ENCODE peak calls at places on chromosome 5, in four cellular contexts. Z is CD4-positive, alpha-beta T cell; T is naive thymus-derived CD4-positive, alpha-beta T cell; X is hepatocyte. G is an unnamed sample. For H3K27me3, the result is how much of the 10 kb centered on the place peaks cover.

GRCh38 chr5:150255659-150256415 is 33.7 kb downstream of the CAMK2A start:
- DNase-seq in Z (no peak), T (no peak), X (peak), G (no peak)

GRCh38 chr5:14501353-14502162 is 80.0 kb upstream of the OTULINL start:
- DNase-seq in Z (no peak), T (no peak), X (no peak), G (no peak)

GRCh38 chr5:157198277-157199058 is 17.8 kb downstream of the ITK start:
- DNase-seq in Z (peak), T (peak), X (no peak), G (no peak)

GRCh38 chr5:77066823-77067442 is 20.2 kb downstream of the ZBED3 start:
- DNase-seq in Z (no peak), T (no peak), X (no peak), G (peak)

GRCh38 chr5:127002390-127002789 is 28.0 kb downstream of the MARCHF3 start:
- DNase-seq in Z (no peak), T (no peak), X (no peak), G (no peak)

GRCh38 chr5:72146056-72146455 is 38.8 kb downstream of the MAP1B start:
- DNase-seq in Z (no peak), T (no peak), X (no peak), G (no peak)

GRCh38 chr5:93874080-93874479 is 132.7 kb upstream of the POU5F2 start:
- DNase-seq in Z (no peak), T (no peak), X (no peak), G (no peak)

GRCh38 chr5:41695920-41696582 is 174.2 kb downstream of the OXCT1 start:
- DNase-seq in Z (no peak), T (no peak), X (peak), G (no peak)

GRCh38 chr5:124220418-124220817 is 526.0 kb downstream of the ZNF608 start:
- DNase-seq in Z (no peak), T (no peak), X (no peak), G (no peak)
- H3K27me3 ChIP-seq in Z (under half), T (under half), X (under half), G (under half)

DNA sequence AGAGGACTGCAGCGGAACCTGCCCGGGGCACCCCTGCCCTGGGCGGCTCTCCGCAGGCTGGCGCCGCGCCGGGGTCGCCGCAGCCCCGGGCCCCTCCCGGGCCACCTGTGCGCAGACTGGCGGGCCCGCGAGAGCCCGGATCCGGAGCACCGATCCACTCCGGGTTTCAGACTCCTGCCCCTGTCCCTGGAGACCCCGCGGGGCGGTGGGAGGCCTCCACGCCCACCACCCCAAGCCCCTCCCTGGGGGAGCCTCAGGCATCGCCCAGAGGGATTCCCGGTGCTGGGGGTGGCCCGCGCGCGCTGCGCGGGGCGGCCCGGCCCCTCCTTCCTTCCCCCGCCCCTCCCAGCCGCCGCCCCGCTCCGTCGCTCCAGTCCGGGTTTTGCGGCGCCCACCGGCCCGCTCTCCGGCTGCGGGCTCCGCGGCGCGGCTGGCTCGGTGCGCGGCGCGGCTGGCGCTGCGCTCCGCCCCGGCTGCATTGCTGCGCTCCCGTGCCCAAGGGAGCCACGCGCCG is at the start of gene UNC5A:
- DNase-seq in Z (peak), T (peak), X (peak), G (peak)
- H3K27me3 ChIP-seq in Z (half or more), T (under half), X (half or more), G (under half)

GRCh38 chr5:88734983-88735382 is 148.0 kb downstream of the MEF2C start:
- DNase-seq in Z (no peak), T (no peak), X (no peak), G (no peak)
- H3K27me3 ChIP-seq in Z (under half), T (under half), X (under half), G (under half)

GRCh38 chr5:131393498-131393968 is 129.7 kb downstream of the CDC42SE2 start:
- DNase-seq in Z (no peak), T (no peak), X (no peak), G (no peak)
- H3K27me3 ChIP-seq in Z (under half), T (under half), X (under half), G (under half)

DNA sequence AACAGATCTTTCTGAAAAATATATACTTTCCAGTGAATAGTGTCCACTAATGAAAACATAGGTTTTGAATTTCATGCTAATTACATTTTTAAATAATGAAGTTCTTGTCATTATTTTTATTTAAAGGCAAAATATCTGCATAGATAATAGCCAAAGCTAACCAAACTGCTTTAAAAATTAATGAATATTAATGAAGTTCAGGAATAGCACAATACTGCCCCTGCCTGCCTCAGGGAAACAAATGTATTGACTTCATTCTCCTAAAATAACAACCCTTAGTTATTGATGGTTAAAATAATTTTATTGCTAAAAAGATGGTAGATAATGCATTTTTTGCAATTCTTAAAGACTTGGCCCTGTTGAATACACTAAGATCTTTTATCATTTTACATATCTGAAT is 103.6 kb upstream of the SSBP2 start:
- DNase-seq in Z (no peak), T (no peak), X (no peak), G (no peak)
- H3K27me3 ChIP-seq in Z (under half), T (under half), X (under half), G (under half)

GRCh38 chr5:115169392-115170127 is at the start of gene TRIM36:
- DNase-seq in Z (peak), T (peak), X (peak), G (peak)
- H3K27me3 ChIP-seq in Z (half or more), T (under half), X (half or more), G (under half)